ENCODE peak calls at places on chromosome 15, in six cellular contexts. U is MM.1S, V is AG04449, A is activated B cell treated with CpG ODN at 0.5 μM for 24 hours, Z is GM06990, P is brain microvascular endothelial cell. R is an unnamed sample.

GRCh38 chr15:42832577-42832976 is 88.0 kb downstream of the TTBK2 start:
- DNase-seq in V (peak; percentile 46), Z (no peak), U (no peak), A (no peak), P (peak; percentile 88), R (no peak)

GRCh38 chr15:92803852-92804609 is 96.1 kb upstream of the CHD2 start:
- DNase-seq in A (no peak), U (peak; percentile 42), V (peak; percentile 100), Z (no peak), P (peak; percentile 99), R (peak; percentile 53)

GRCh38 chr15:36878745-36879262 is 221.5 kb downstream of the MEIS2 start:
- DNase-seq in P (no peak), U (no peak), A (no peak), V (no peak), Z (no peak), R (no peak)

GRCh38 chr15:90818251-90819210 is 49.9 kb upstream of the FURIN start:
- DNase-seq in U (no peak), A (peak; percentile 60), Z (peak; percentile 59), P (no peak), V (no peak), R (peak; percentile 68)

GRCh38 chr15:43511012-43511885 is 6.2 kb upstream of the MAP1A start:
- DNase-seq in P (no peak), V (no peak), Z (no peak), U (no peak), A (no peak), R (no peak)

GRCh38 chr15:84824260-84824690 is 7.1 kb downstream of the ALPK3 start:
- DNase-seq in U (no peak), A (no peak), P (no peak), V (no peak), Z (no peak), R (no peak)

GRCh38 chr15:60155661-60156060 is 151.6 kb downstream of the FOXB1 start:
- DNase-seq in V (peak; percentile 7), P (peak; percentile 26), U (no peak), Z (no peak), A (no peak), R (no peak)

GRCh38 chr15:96046620-96047240 is 283.8 kb upstream of the NR2F2 start:
- DNase-seq in U (no peak), V (no peak), P (no peak), Z (no peak), A (no peak), R (no peak)

GRCh38 chr15:48031973-48032372 is 88.8 kb upstream of the SLC24A5 start:
- DNase-seq in U (no peak), Z (no peak), A (no peak), V (no peak), P (no peak), R (no peak)

GRCh38 chr15:70257573-70258220 is 160.0 kb upstream of the TLE3 start:
- DNase-seq in Z (no peak), P (no peak), A (no peak), U (peak; percentile 87), V (no peak), R (no peak)

GRCh38 chr15:68415501-68416157 is 16.3 kb downstream of the ITGA11 start:
- DNase-seq in A (peak; percentile 4), P (no peak), U (no peak), V (no peak), Z (no peak), R (no peak)

GRCh38 chr15:50880651-50881114 is 27.8 kb upstream of the AP4E1 start:
- DNase-seq in P (no peak), Z (peak; percentile 57), U (no peak), A (no peak), V (no peak), R (peak; percentile 56)

GRCh38 chr15:72271895-72272212 is 500 bp downstream of the PARP6 start:
- DNase-seq in V (no peak), U (peak; percentile 6), A (no peak), P (peak; percentile 2), Z (no peak), R (no peak)

GRCh38 chr15:72272213-72272996 is at the start of gene PARP6:
- DNase-seq in A (peak; percentile 95), U (peak; percentile 99), V (peak; percentile 83), Z (peak; percentile 100), P (peak; percentile 97), R (peak; percentile 99)

GRCh38 chr15:72271221-72271620 is 1.1 kb downstream of the PARP6 start:
- DNase-seq in U (no peak), Z (no peak), P (no peak), V (no peak), A (no peak), R (no peak)

GRCh38 chr15:72269739-72270138 is 2.6 kb downstream of the PARP6 start:
- DNase-seq in A (no peak), V (no peak), Z (no peak), U (no peak), P (no peak), R (no peak)

GRCh38 chr15:72272997-72273352 is 621 bp upstream of the PARP6 start:
- DNase-seq in P (no peak), Z (no peak), U (no peak), V (no peak), A (no peak), R (no peak)
- TF ChIP-seq CTCF in P (no peak), Z (no peak), U (no peak), V (no peak), A (no peak), R (no peak)

GRCh38 chr15:45320581-45320980 is 57.8 kb downstream of the GATM start:
- DNase-seq in V (no peak), A (no peak), P (no peak), U (no peak), Z (no peak), R (no peak)

GRCh38 chr15:45319472-45320214 is 58.7 kb downstream of the GATM start:
- DNase-seq in U (no peak), Z (no peak), A (no peak), V (no peak), P (no peak), R (no peak)

GRCh38 chr15:45314960-45315359 is 62.9 kb downstream of the SLC28A2 start:
- DNase-seq in A (no peak), P (no peak), V (no peak), Z (no peak), U (no peak), R (no peak)
- TF ChIP-seq CTCF in A (no peak), P (peak; percentile 25), V (no peak), Z (no peak), U (no peak), R (peak; percentile 12)

GRCh38 chr15:101353240-101353639 is 58.2 kb upstream of the SNRPA1 start:
- DNase-seq in U (no peak), Z (no peak), P (no peak), A (no peak), V (no peak), R (no peak)
- TF ChIP-seq CTCF in U (no peak), Z (no peak), P (no peak), A (no peak), V (no peak), R (no peak)

GRCh38 chr15:40272713-40273056 is 10.2 kb downstream of the ANKRD63 start:
- DNase-seq in U (peak; percentile 27), Z (no peak), A (no peak), V (no peak), P (no peak), R (no peak)
- TF ChIP-seq CTCF in U (peak; percentile 53), Z (peak; percentile 36), A (no peak), V (peak; percentile 21), P (peak; percentile 52), R (peak; percentile 35)

DNA sequence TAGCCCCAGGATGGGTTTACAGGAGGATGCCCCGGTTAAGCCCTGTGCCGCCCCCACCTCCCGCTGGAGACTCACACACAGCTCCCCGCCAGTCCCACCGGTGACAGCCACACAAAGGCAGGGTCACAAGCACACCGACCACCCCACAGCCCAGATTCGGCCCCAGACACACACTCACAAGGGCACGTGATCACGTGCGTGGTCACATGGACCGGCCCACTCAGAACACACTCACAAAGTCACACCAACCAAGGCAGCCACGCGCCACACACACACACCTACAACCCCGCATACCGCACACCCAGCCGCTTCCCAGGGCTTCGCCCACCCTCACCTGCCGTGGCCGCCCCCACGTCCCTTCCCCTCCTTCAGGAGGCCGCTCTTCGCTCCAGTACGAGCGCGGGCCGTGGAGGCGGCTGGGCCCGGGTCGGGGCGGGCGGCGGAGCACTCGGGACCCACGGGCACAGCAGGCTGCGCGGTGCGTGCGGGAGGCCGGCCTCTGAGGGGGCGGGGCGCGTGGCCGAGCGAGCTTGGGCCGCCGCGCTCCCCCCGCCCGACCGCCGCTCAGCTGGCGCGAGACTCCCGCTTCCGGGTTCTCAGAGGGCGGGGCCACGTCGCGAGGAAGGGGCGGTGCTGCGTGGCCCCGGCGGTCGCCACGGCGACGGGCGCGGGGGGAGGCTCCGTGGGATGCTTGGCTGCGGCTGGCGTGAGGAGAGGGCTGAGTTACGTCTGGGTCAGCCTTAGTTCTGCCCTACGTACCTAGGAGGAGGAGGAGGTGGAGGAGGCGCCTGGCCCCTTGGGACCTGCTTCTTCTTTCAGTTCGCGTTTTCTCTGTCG is at the start of gene SPG21:
- DNase-seq in P (peak; percentile 90), V (peak; percentile 33), A (peak; percentile 97), U (peak; percentile 96), Z (peak; percentile 97), R (peak; percentile 96)
- TF ChIP-seq CTCF in P (no peak), V (no peak), A (no peak), U (no peak), Z (no peak), R (no peak)

R was measured in GM13977.